ENCODE peak calls at places on chromosomes 16 and 17, in four cellular contexts. A, N, K and T are unnamed samples.

GRCh38 chr16:50991006-50991405 is 160.1 kb downstream of the SALL1 start:
- DNase-seq in K (no peak), N (no peak), A (no peak), T (no peak)

GRCh38 chr17:33291248-33292183 is 1.6 kb downstream of the ASIC2 start:
- DNase-seq in A (no peak), N (no peak), K (no peak), T (no peak)

GRCh38 chr17:72699566-72699965 is 392.9 kb downstream of the SLC39A11 start:
- DNase-seq in A (no peak), K (no peak), N (no peak), T (no peak)

GRCh38 chr16:5615868-5616642 is 518.5 kb upstream of the EEF2KMT start:
- DNase-seq in A (no peak), K (no peak), N (no peak), T (no peak)

GRCh38 chr17:59221159-59221847 is 992 bp downstream of the GDPD1 start:
- DNase-seq in K (no peak), A (no peak), N (no peak), T (no peak)

GRCh38 chr16:4935231-4935855 is 1.6 kb downstream of the PPL start:
- DNase-seq in A (no peak), K (no peak), N (no peak), T (no peak)

GRCh38 chr17:7852262-7852670 is 2.6 kb upstream of the TMEM88 start:
- DNase-seq in A (no peak), N (peak), K (no peak), T (no peak)

GRCh38 chr16:67198238-67198734 is 645 bp upstream of the ELMO3 start:
- DNase-seq in A (no peak), K (no peak), N (no peak), T (no peak)

GRCh38 chr16:31243734-31244670 is 15.8 kb upstream of the ITGAM start:
- DNase-seq in A (no peak), K (no peak), N (peak), T (no peak)

GRCh38 chr17:46949291-46950174 is 26.6 kb downstream of the GOSR2 start:
- DNase-seq in N (no peak), A (no peak), K (no peak), T (no peak)

GRCh38 chr17:10843806-10844205 is 5.9 kb upstream of the PIRT start:
- DNase-seq in N (no peak), K (no peak), A (no peak), T (no peak)

GRCh38 chr16:74623846-74624245 is 16.9 kb upstream of the GLG1 start:
- DNase-seq in A (no peak), N (no peak), K (no peak), T (no peak)

GRCh38 chr16:53052519-53053501 is at the start of gene CHD9NB:
- DNase-seq in A (no peak), N (no peak), K (no peak), T (no peak)

GRCh38 chr16:19304670-19305240 is 19.2 kb downstream of the CLEC19A start:
- DNase-seq in N (no peak), A (no peak), K (no peak), T (no peak)

GRCh38 chr17:560379-560935 is 154.2 kb downstream of the VPS53 start:
- DNase-seq in A (no peak), K (no peak), N (no peak), T (no peak)

GRCh38 chr16:51161440-51162195 is 10.5 kb upstream of the SALL1 start:
- DNase-seq in K (no peak), N (no peak), A (no peak), T (no peak)

GRCh38 chr16:57444711-57445110 is 2.5 kb downstream of the CIAPIN1 start:
- DNase-seq in A (no peak), N (no peak), K (no peak), T (no peak)

GRCh38 chr16:53899471-53899870 is 195.5 kb downstream of the FTO start:
- DNase-seq in A (no peak), K (no peak), N (no peak), T (no peak)

GRCh38 chr17:50935201-50936124 is 69.3 kb upstream of the TOB1 start:
- DNase-seq in A (no peak), K (no peak), N (no peak), T (no peak)

GRCh38 chr16:89117975-89118289 is 24.3 kb downstream of the ACSF3 start:
- DNase-seq in A (no peak), K (no peak), N (no peak), T (no peak)

GRCh38 chr16:46739934-46740333 is 8.2 kb downstream of the MYLK3 start:
- DNase-seq in K (no peak), N (no peak), A (no peak), T (no peak)